ENCODE peak calls at places on chromosome 21, in seven cellular contexts. C, S, L, Y, A, X and W are unnamed samples.

GRCh38 chr21:38525454-38525853 is 27.2 kb upstream of the ERG start:
- DNase-seq in C (no peak), S (no peak), L (peak; percentile 33), Y (no peak), A (no peak), X (no peak), W (no peak)

GRCh38 chr21:24895885-24896734 is 711.2 kb downstream of the MRPL39 start:
- DNase-seq in C (no peak), S (peak; percentile 1), L (no peak), Y (peak; percentile 6), A (peak; percentile 14), X (no peak), W (no peak)

GRCh38 chr21:34912022-34912933 is 136.8 kb downstream of the RUNX1 start:
- DNase-seq in C (no peak), S (no peak), L (no peak), Y (no peak), A (no peak), X (no peak), W (no peak)

GRCh38 chr21:33751120-33751519 is 108.8 kb downstream of the ITSN1 start:
- DNase-seq in C (no peak), S (peak; percentile 18), L (peak; percentile 11), Y (no peak), A (no peak), X (no peak), W (peak; percentile 2)

GRCh38 chr21:26140185-26140584 is 30.4 kb downstream of the APP start:
- DNase-seq in C (no peak), S (peak; percentile 96), L (peak; percentile 81), Y (peak; percentile 24), A (no peak), X (peak; percentile 53), W (peak; percentile 87)

GRCh38 chr21:19607983-19608668 is 1204.5 kb upstream of the TMPRSS15 start:
- DNase-seq in C (no peak), S (peak; percentile 27), L (no peak), Y (peak; percentile 11), A (no peak), X (no peak), W (no peak)

GRCh38 chr21:41932576-41933258 is 21.1 kb downstream of the C2CD2 start:
- DNase-seq in C (no peak), S (no peak), L (peak; percentile 61), Y (peak; percentile 53), A (peak; percentile 52), X (peak; percentile 51), W (no peak)

GRCh38 chr21:31064803-31065202 is 26.5 kb upstream of the KRTAP19-8 start:
- DNase-seq in C (no peak), S (no peak), L (no peak), Y (no peak), A (no peak), X (no peak), W (no peak)

GRCh38 chr21:33309778-33310177 is 15.0 kb upstream of the IFNAR1 start:
- DNase-seq in C (no peak), S (no peak), L (no peak), Y (no peak), A (no peak), X (no peak), W (no peak)

GRCh38 chr21:25689226-25689625 is 45.5 kb downstream of the ATP5PF start:
- DNase-seq in C (no peak), S (no peak), L (no peak), Y (no peak), A (no peak), X (no peak), W (no peak)

GRCh38 chr21:14259669-14260458 is 43.9 kb downstream of the RBM11 start:
- DNase-seq in C (no peak), S (peak; percentile 65), L (peak; percentile 68), Y (peak; percentile 73), A (no peak), X (no peak), W (peak; percentile 10)

GRCh38 chr21:35005825-35006224 is 43.3 kb downstream of the RUNX1 start:
- DNase-seq in C (no peak), S (no peak), L (no peak), Y (no peak), A (no peak), X (no peak), W (no peak)

GRCh38 chr21:25561668-25562641 is 45.3 kb downstream of the MRPL39 start:
- DNase-seq in C (peak; percentile 52), S (peak; percentile 80), L (peak; percentile 29), Y (peak; percentile 82), A (peak; percentile 62), X (peak; percentile 35), W (no peak)

GRCh38 chr21:30502041-30502440 is at the start of gene KRTAP19-5:
- DNase-seq in C (no peak), S (no peak), L (no peak), Y (no peak), A (no peak), X (no peak), W (no peak)

GRCh38 chr21:15285567-15285966 is 220.8 kb upstream of the NRIP1 start:
- DNase-seq in C (no peak), S (no peak), L (no peak), Y (no peak), A (no peak), X (no peak), W (no peak)

GRCh38 chr21:38140192-38140905 is 116.4 kb upstream of the KCNJ15 start:
- DNase-seq in C (no peak), S (peak; percentile 77), L (peak; percentile 72), Y (peak; percentile 42), A (no peak), X (peak; percentile 60), W (no peak)

GRCh38 chr21:42028754-42029385 is 18.7 kb upstream of the ZBTB21 start:
- DNase-seq in C (no peak), S (no peak), L (no peak), Y (no peak), A (peak; percentile 20), X (no peak), W (no peak)

GRCh38 chr21:38123626-38124025 is 133.2 kb upstream of the KCNJ15 start:
- DNase-seq in C (no peak), S (no peak), L (no peak), Y (no peak), A (no peak), X (no peak), W (no peak)

GRCh38 chr21:35026153-35026499 is 23.0 kb downstream of the RUNX1 start:
- DNase-seq in C (no peak), S (no peak), L (no peak), Y (no peak), A (no peak), X (no peak), W (no peak)

GRCh38 chr21:37580690-37581089 is 214.1 kb downstream of the DYRK1A start:
- DNase-seq in C (no peak), S (no peak), L (no peak), Y (no peak), A (no peak), X (no peak), W (no peak)

GRCh38 chr21:42690586-42690985 is 37.2 kb downstream of the PDE9A start:
- DNase-seq in C (no peak), S (no peak), L (no peak), Y (no peak), A (no peak), X (no peak), W (no peak)

GRCh38 chr21:15809065-15809464 is 79.3 kb downstream of the USP25 start:
- DNase-seq in C (no peak), S (peak; percentile 2), L (no peak), Y (no peak), A (no peak), X (no peak), W (no peak)

GRCh38 chr21:34534522-34534921 is 22.5 kb upstream of the KCNE1 start:
- DNase-seq in C (no peak), S (peak; percentile 41), L (no peak), Y (no peak), A (no peak), X (no peak), W (no peak)

GRCh38 chr21:34227386-34227852 is 136.4 kb upstream of the KCNE2 start:
- DNase-seq in C (no peak), S (peak; percentile 85), L (no peak), Y (peak; percentile 15), A (no peak), X (no peak), W (no peak)

GRCh38 chr21:31500071-31500470 is 156.0 kb upstream of the TIAM1 start:
- DNase-seq in C (no peak), S (no peak), L (no peak), Y (no peak), A (no peak), X (peak; percentile 26), W (no peak)

GRCh38 chr21:42586406-42586805 is 67.0 kb upstream of the PDE9A start:
- DNase-seq in C (no peak), S (no peak), L (no peak), Y (no peak), A (no peak), X (no peak), W (no peak)

GRCh38 chr21:43727571-43728466 is 8.9 kb downstream of the PDXK start:
- DNase-seq in C (no peak), S (no peak), L (no peak), Y (no peak), A (peak; percentile 66), X (peak; percentile 64), W (no peak)
- H3K4me3 ChIP-seq in C (peak overlapping the region; percentile 58), S (no peak overlapping the region), L (peak overlapping the region; percentile 27), Y (no peak overlapping the region), A (peak overlapping the region; percentile 48), X (peak overlapping the region; percentile 75), W (no peak overlapping the region)

DNA sequence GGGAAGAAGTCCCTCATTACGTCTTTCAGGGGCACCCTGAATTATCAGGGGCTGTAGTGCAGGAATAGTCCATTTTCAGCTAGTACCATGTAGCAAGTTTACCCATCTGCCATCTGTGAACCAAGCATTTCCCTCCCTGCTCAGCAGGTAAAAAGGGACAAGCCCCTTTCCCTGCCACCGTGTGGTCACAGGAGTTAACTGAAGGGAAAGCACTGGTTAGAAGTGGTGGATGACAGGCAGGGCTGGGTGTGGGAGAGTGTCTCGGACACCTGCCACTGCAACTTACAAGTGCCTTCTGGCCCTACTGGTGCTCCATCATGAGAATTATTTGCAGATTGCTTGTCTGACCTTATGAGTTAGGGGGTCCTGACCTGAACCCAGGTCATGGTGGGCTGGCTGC is 32.0 kb upstream of the IGSF5 start:
- DNase-seq in C (no peak), S (no peak), L (no peak), Y (no peak), A (no peak), X (no peak), W (no peak)
- TF ChIP-seq CTCF in C (no peak), S (no peak), L (no peak), Y (peak; percentile 17), A (no peak), X (no peak), W (peak; percentile 3)

GRCh38 chr21:40658237-40658636 is 188.7 kb downstream of the DSCAM start:
- DNase-seq in C (no peak), S (no peak), L (no peak), Y (peak; percentile 24), A (no peak), X (no peak), W (no peak)
- H3K4me3 ChIP-seq in C (no peak overlapping the region), S (no peak overlapping the region), L (no peak overlapping the region), Y (no peak overlapping the region), A (no peak overlapping the region), X (no peak overlapping the region), W (no peak overlapping the region)

GRCh38 chr21:29024474-29025327 is at the start of gene USP16:
- DNase-seq in C (peak; percentile 92), S (peak; percentile 100), L (peak; percentile 97), Y (peak; percentile 96), A (peak; percentile 96), X (peak; percentile 96), W (peak; percentile 99)
- TF ChIP-seq CTCF in C (no peak), S (no peak), L (peak; percentile 4), Y (no peak), A (peak; percentile 30), X (peak; percentile 45), W (peak; percentile 21)

GRCh38 chr21:28069446-28069845 is 923.2 kb downstream of the LTN1 start:
- DNase-seq in C (no peak), S (peak; percentile 93), L (peak; percentile 14), Y (no peak), A (no peak), X (no peak), W (no peak)
- H3K4me3 ChIP-seq in C (no peak overlapping the region), S (no peak overlapping the region), L (no peak overlapping the region), Y (no peak overlapping the region), A (no peak overlapping the region), X (no peak overlapping the region), W (no peak overlapping the region)